ENCODE peak calls at places on chromosomes 6 and 20, in five cellular contexts. G is HepG2, N is H1, B is K562, J is SK-N-SH. I is an unnamed sample.

GRCh38 chr6:152391179-152391880 is 245.8 kb downstream of the SYNE1 start:
- DNase-seq in G (no peak), J (no peak), B (no peak), N (no peak), I (no peak)

GRCh38 chr6:168219804-168220203 is 99.8 kb downstream of the DACT2 start:
- DNase-seq in N (no peak), J (no peak), B (no peak), G (no peak), I (no peak)

GRCh38 chr6:63440594-63440993 is 120.8 kb upstream of the LGSN start:
- DNase-seq in N (no peak), B (no peak), G (no peak), J (no peak), I (no peak)

GRCh38 chr6:101803146-101803545 is 409.6 kb downstream of the GRIK2 start:
- DNase-seq in G (no peak), J (no peak), B (no peak), N (no peak), I (no peak)

GRCh38 chr6:34455831-34456230 is 10.0 kb upstream of the PACSIN1 start:
- DNase-seq in N (no peak), J (no peak), G (no peak), B (no peak), I (no peak)

GRCh38 chr6:44512868-44513641 is 125.5 kb downstream of the CDC5L start:
- DNase-seq in N (peak), G (no peak), J (no peak), B (peak), I (peak)

GRCh38 chr6:72316675-72317380 is 305.0 kb upstream of the KCNQ5 start:
- DNase-seq in N (no peak), J (no peak), G (no peak), B (no peak), I (no peak)

GRCh38 chr20:20549699-20550098 is 162.7 kb downstream of the RALGAPA2 start:
- DNase-seq in J (no peak), N (no peak), B (no peak), G (peak), I (peak)

GRCh38 chr6:111985202-111985731 is 68.6 kb upstream of the CCN6 start:
- DNase-seq in J (no peak), N (no peak), B (no peak), G (no peak), I (peak)

GRCh38 chr6:101042966-101043365 is 161.8 kb upstream of the ASCC3 start:
- DNase-seq in B (no peak), G (no peak), N (no peak), J (no peak), I (no peak)

GRCh38 chr20:7723284-7723683 is 217.0 kb downstream of the HAO1 start:
- DNase-seq in G (no peak), J (no peak), B (no peak), N (no peak), I (no peak)

GRCh38 chr6:20182926-20183521 is 29.2 kb downstream of the MBOAT1 start:
- DNase-seq in J (no peak), N (no peak), G (no peak), B (no peak), I (no peak)

GRCh38 chr20:52410182-52410647 is 218.6 kb upstream of the ZFP64 start:
- DNase-seq in N (no peak), J (peak), B (peak), G (no peak), I (no peak)

GRCh38 chr6:149059557-149059956 is 258.0 kb upstream of the TAB2 start:
- DNase-seq in N (no peak), J (no peak), B (no peak), G (no peak), I (no peak)

GRCh38 chr6:149061933-149062332 is 255.6 kb upstream of the TAB2 start:
- DNase-seq in N (no peak), J (no peak), G (no peak), B (no peak), I (no peak)

GRCh38 chr6:149060985-149061760 is 256.3 kb upstream of the TAB2 start:
- DNase-seq in B (no peak), J (peak), N (no peak), G (peak), I (no peak)

GRCh38 chr6:149062653-149063348 is 254.7 kb upstream of the TAB2 start:
- DNase-seq in N (no peak), G (no peak), B (no peak), J (no peak), I (no peak)

GRCh38 chr6:149060300-149060984 is 257.1 kb upstream of the TAB2 start:
- DNase-seq in G (peak), J (peak), B (peak), N (no peak), I (no peak)
- TF ChIP-seq JUND in G (no peak), J (no peak), B (no peak), N (no peak), I (no peak)

GRCh38 chr20:40869416-40870147 is 159.0 kb upstream of the TOP1 start:
- DNase-seq in G (no peak), N (no peak), B (no peak), J (no peak), I (no peak)
- TF ChIP-seq JUND in G (no peak), N (no peak), B (no peak), J (no peak), I (no peak)

GRCh38 chr6:39221115-39221514 is 8.2 kb downstream of the KCNK5 start:
- DNase-seq in G (no peak), N (no peak), J (no peak), B (no peak), I (no peak)

GRCh38 chr6:39215640-39216158 is 13.6 kb downstream of the KCNK5 start:
- DNase-seq in G (no peak), N (no peak), B (no peak), J (no peak), I (no peak)

GRCh38 chr6:39221746-39222641 is 7.3 kb downstream of the KCNK5 start:
- DNase-seq in J (no peak), N (no peak), B (peak), G (no peak), I (no peak)

GRCh38 chr6:39217177-39217864 is 12.0 kb downstream of the KCNK5 start:
- DNase-seq in B (no peak), J (no peak), G (no peak), N (no peak), I (no peak)

GRCh38 chr6:39218868-39219567 is 10.3 kb downstream of the KCNK5 start:
- DNase-seq in J (no peak), G (no peak), N (no peak), B (no peak), I (no peak)
- TF ChIP-seq JUND in J (no peak), G (no peak), N (no peak), B (no peak), I (no peak)

DNA sequence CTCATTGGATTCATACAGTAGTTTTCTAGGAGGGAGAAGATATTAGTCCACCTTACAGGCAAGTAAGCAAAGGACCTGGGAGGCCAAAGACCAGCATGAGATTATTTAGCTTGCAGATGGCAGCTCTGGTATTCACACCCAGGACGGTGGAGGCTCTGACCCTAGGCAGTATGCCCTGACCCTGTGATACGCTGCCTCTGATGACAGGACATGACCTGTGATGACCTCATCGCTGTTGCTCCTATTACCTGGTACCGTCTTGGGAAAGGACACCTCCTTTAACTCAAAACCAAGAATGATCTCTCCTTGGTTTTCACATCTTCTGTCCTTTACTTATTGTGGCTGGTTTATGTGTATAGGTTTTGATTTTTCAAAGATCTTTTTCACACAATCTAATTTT is 298.6 kb downstream of the CLIC5 start:
- DNase-seq in N (no peak), B (no peak), G (no peak), J (no peak), I (no peak)
- TF ChIP-seq JUND in N (no peak), B (no peak), G (no peak), J (no peak), I (no peak)

DNA sequence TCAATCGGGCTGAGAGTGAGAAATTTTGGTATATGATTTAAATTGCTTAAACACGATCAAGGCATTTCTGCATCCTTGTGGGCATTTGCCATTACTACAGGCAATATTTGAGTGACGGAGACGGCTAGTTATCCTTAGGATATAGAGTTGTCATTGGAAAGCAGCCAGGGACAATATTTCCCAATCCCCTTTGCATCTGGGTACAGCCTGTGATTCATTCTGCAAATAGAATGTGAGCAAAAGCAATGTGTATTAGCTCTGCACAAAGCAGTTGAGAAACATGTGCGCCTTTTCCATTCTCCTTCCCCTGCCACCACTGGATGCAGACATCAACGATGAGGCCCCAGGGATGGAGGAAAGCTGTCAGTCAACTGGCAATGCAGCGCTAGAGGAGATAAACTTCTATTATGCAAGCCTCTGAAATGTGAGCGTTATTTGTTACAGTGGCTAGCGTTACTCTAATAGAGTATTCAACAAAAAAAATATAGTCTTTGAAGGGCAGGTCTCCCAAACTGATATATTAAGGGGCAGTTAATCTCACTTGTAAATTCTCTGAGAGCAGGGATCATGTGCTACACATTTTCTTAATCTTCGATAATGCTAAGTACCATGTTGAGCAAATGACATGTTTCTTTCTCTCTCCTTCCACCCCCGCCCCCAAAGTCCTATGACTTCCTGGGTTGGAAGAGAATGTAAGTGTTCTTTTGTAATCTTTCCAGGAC is 37.1 kb upstream of the NCOA3 start:
- DNase-seq in G (peak), N (no peak), J (peak), B (peak), I (peak)
- TF ChIP-seq JUND in G (peak), N (no peak), J (peak), B (peak), I (no peak)

I was measured in HCT116.